ENCODE peak calls at places on chromosomes 1 and 21, in nine cellular contexts. E is GM12864; A is NCI-H510A; X is dorsolateral prefrontal cortex; Z is colonic mucosa; G is dermis microvascular lymphatic vessel endothelial cell; B is activated CD8-positive, alpha-beta T cell treated with anti-CD3 and anti-CD28 coated beads for 36 hours; O is ovary; K is activated CD8-positive, alpha-beta memory T cell treated with anti-CD3 and anti-CD28 coated beads for 24 hours. S is an unnamed sample.

GRCh38 chr1:66951513-66951912 is 26.7 kb downstream of the MIER1 start:
- DNase-seq in X (no peak), A (no peak), E (no peak), O (no peak), K (no peak), B (no peak), G (peak), Z (no peak), S (no peak)

GRCh38 chr1:212858461-212859265 is 588 bp downstream of the FLVCR1 start:
- DNase-seq in B (peak), G (peak), K (peak), X (no peak), Z (peak), O (no peak), A (peak), E (no peak), S (peak)

GRCh38 chr1:173062156-173062938 is 11.6 kb upstream of the TNFSF18 start:
- DNase-seq in Z (no peak), K (no peak), O (no peak), A (no peak), G (peak), E (no peak), B (no peak), X (no peak), S (no peak)

GRCh38 chr1:66223681-66224080 is 310.3 kb upstream of the SGIP1 start:
- DNase-seq in A (no peak), K (no peak), E (no peak), B (no peak), Z (no peak), X (no peak), O (no peak), G (no peak), S (no peak)

GRCh38 chr1:211738709-211739301 is 63.4 kb upstream of the NEK2 start:
- DNase-seq in E (no peak), B (peak), K (peak), X (no peak), A (no peak), Z (no peak), G (no peak), O (no peak), S (no peak)

GRCh38 chr1:181712636-181713238 is 229.4 kb downstream of the CACNA1E start:
- DNase-seq in E (no peak), K (no peak), X (no peak), B (no peak), Z (no peak), A (no peak), G (no peak), O (no peak), S (no peak)

GRCh38 chr21:37071561-37072238 is 1.2 kb downstream of the PIGP start:
- DNase-seq in Z (peak), B (peak), G (peak), A (no peak), X (no peak), E (no peak), O (peak), K (no peak), S (peak)

GRCh38 chr1:218785928-218786327 is 387.8 kb upstream of the LYPLAL1 start:
- DNase-seq in A (no peak), B (no peak), G (peak), E (no peak), K (no peak), Z (peak), X (no peak), O (peak), S (no peak)

S was measured in small intestine.